ENCODE peak calls at places on chromosome 12, in four cellular contexts. D is NCI-H1694 treated with DMSO at 0.1 percent for 48 hours; Y is stimulated activated CD4-positive, alpha-beta T cell treated with anti-CD3 and anti-CD28 coated beads, TNF-alpha, amount 100 ng/mL, for 1 hour; V is left ventricle myocardium inferior. N is an unnamed sample.

GRCh38 chr12:21764063-21764462 is 10.4 kb downstream of the KCNJ8 start:
- DNase-seq in D (no peak), Y (no peak), V (no peak), N (no peak)

GRCh38 chr12:33357181-33357580 is 82.4 kb downstream of the SYT10 start:
- DNase-seq in D (no peak), Y (no peak), V (no peak), N (no peak)

GRCh38 chr12:6284273-6284672 is 26.2 kb upstream of the PLEKHG6 start:
- DNase-seq in D (no peak), Y (no peak), V (no peak), N (no peak)

GRCh38 chr12:64998327-64999156 is 122.6 kb downstream of the WIF1 start:
- DNase-seq in D (no peak), Y (no peak), V (no peak), N (no peak)

GRCh38 chr12:91819132-91819447 is 326.6 kb downstream of the BTG1 start:
- DNase-seq in D (no peak), Y (no peak), V (no peak), N (peak)

GRCh38 chr12:25187781-25188180 is 7.2 kb downstream of the DNAI7 start:
- DNase-seq in D (no peak), Y (no peak), V (no peak), N (no peak)

GRCh38 chr12:123118397-123118945 is 32.4 kb downstream of the PITPNM2 start:
- DNase-seq in D (no peak), Y (no peak), V (no peak), N (no peak)

GRCh38 chr12:27453462-27453861 is 6.9 kb downstream of the SMCO2 start:
- DNase-seq in D (no peak), Y (no peak), V (no peak), N (no peak)

GRCh38 chr12:131850856-131851559 is 22.8 kb downstream of the MMP17 start:
- DNase-seq in D (no peak), Y (no peak), V (no peak), N (peak)

GRCh38 chr12:120646044-120646443 is 5.6 kb downstream of the CABP1 start:
- DNase-seq in D (no peak), Y (no peak), V (no peak), N (no peak)

N was measured in adrenal gland.